ENCODE peak calls at places on chromosomes 3 and 15, in nine cellular contexts. One of them, this sample, is unnamed.

GRCh38 chr15:83206971-83207621 is 527 bp downstream of the HDGFL3 start:
- DNase-seq in stomach: peak
- DNase-seq in ureter: peak
- DNase-seq in occipital lobe: no peak
- DNase-seq in GOT3: no peak
- DNase-seq in iris pigment epithelial cell: peak
- DNase-seq in central memory CD4-positive, alpha-beta T cell: no peak
- DNase-seq in retina: peak
- DNase-seq in HuH-7.5: peak
- DNase-seq in this sample: peak

GRCh38 chr3:16836505-16837237 is 48.1 kb upstream of the PLCL2 start:
- DNase-seq in stomach: no peak
- DNase-seq in ureter: no peak
- DNase-seq in occipital lobe: no peak
- DNase-seq in GOT3: no peak
- DNase-seq in iris pigment epithelial cell: peak
- DNase-seq in central memory CD4-positive, alpha-beta T cell: no peak
- DNase-seq in retina: no peak
- DNase-seq in HuH-7.5: no peak
- DNase-seq in this sample: no peak

GRCh38 chr15:40754574-40754882 is 526 bp downstream of the RMDN3 start:
- DNase-seq in stomach: peak
- DNase-seq in ureter: no peak
- DNase-seq in occipital lobe: no peak
- DNase-seq in GOT3: no peak
- DNase-seq in iris pigment epithelial cell: peak
- DNase-seq in central memory CD4-positive, alpha-beta T cell: peak
- DNase-seq in retina: no peak
- DNase-seq in HuH-7.5: no peak
- DNase-seq in this sample: peak

GRCh38 chr3:63693351-63693750 is 40.9 kb downstream of the SNTN start:
- DNase-seq in stomach: no peak
- DNase-seq in ureter: no peak
- DNase-seq in occipital lobe: no peak
- DNase-seq in GOT3: no peak
- DNase-seq in iris pigment epithelial cell: no peak
- DNase-seq in central memory CD4-positive, alpha-beta T cell: no peak
- DNase-seq in retina: no peak
- DNase-seq in HuH-7.5: no peak
- DNase-seq in this sample: no peak

GRCh38 chr3:55491296-55491816 is 4.2 kb upstream of the WNT5A start:
- DNase-seq in stomach: no peak
- DNase-seq in ureter: peak
- DNase-seq in occipital lobe: no peak
- DNase-seq in GOT3: no peak
- DNase-seq in iris pigment epithelial cell: peak
- DNase-seq in central memory CD4-positive, alpha-beta T cell: no peak
- DNase-seq in retina: no peak
- DNase-seq in HuH-7.5: no peak
- DNase-seq in this sample: no peak

GRCh38 chr3:161567962-161568361 is 71.4 kb downstream of the OTOL1 start:
- DNase-seq in stomach: no peak
- DNase-seq in ureter: no peak
- DNase-seq in occipital lobe: no peak
- DNase-seq in GOT3: no peak
- DNase-seq in iris pigment epithelial cell: peak
- DNase-seq in central memory CD4-positive, alpha-beta T cell: no peak
- DNase-seq in retina: no peak
- DNase-seq in HuH-7.5: no peak
- DNase-seq in this sample: no peak

GRCh38 chr3:134749174-134749573 is 45.9 kb upstream of the EPHB1 start:
- DNase-seq in stomach: no peak
- DNase-seq in ureter: peak
- DNase-seq in occipital lobe: no peak
- DNase-seq in GOT3: no peak
- DNase-seq in iris pigment epithelial cell: no peak
- DNase-seq in central memory CD4-positive, alpha-beta T cell: no peak
- DNase-seq in retina: no peak
- DNase-seq in HuH-7.5: no peak
- DNase-seq in this sample: no peak

GRCh38 chr3:143430582-143430981 is 311.0 kb downstream of the CHST2 start:
- DNase-seq in stomach: no peak
- DNase-seq in ureter: no peak
- DNase-seq in occipital lobe: no peak
- DNase-seq in GOT3: no peak
- DNase-seq in iris pigment epithelial cell: no peak
- DNase-seq in central memory CD4-positive, alpha-beta T cell: no peak
- DNase-seq in retina: no peak
- DNase-seq in HuH-7.5: no peak
- DNase-seq in this sample: no peak

GRCh38 chr3:34947849-34948248 is 691.5 kb upstream of the ARPP21 start:
- DNase-seq in stomach: no peak
- DNase-seq in ureter: no peak
- DNase-seq in occipital lobe: no peak
- DNase-seq in GOT3: no peak
- DNase-seq in iris pigment epithelial cell: peak
- DNase-seq in central memory CD4-positive, alpha-beta T cell: no peak
- DNase-seq in retina: peak
- DNase-seq in HuH-7.5: no peak
- DNase-seq in this sample: no peak

GRCh38 chr15:33586791-33587697 is 276.3 kb downstream of the RYR3 start:
- DNase-seq in stomach: no peak
- DNase-seq in ureter: no peak
- DNase-seq in occipital lobe: no peak
- DNase-seq in GOT3: no peak
- DNase-seq in iris pigment epithelial cell: no peak
- DNase-seq in central memory CD4-positive, alpha-beta T cell: no peak
- DNase-seq in retina: no peak
- DNase-seq in HuH-7.5: no peak
- DNase-seq in this sample: no peak

GRCh38 chr15:58934114-58934447 is 602 bp upstream of the SLTM start:
- DNase-seq in stomach: no peak
- DNase-seq in ureter: no peak
- DNase-seq in occipital lobe: no peak
- DNase-seq in GOT3: no peak
- DNase-seq in iris pigment epithelial cell: no peak
- DNase-seq in central memory CD4-positive, alpha-beta T cell: no peak
- DNase-seq in retina: no peak
- DNase-seq in HuH-7.5: no peak
- DNase-seq in this sample: no peak